ENCODE peak calls at places on chromosomes 2 and 18, in seven cellular contexts. O is upper lobe of right lung; U is lower leg skin; L is caudate nucleus; E is endothelial cell; J is NCI-H1417; V is activated CD4-positive, alpha-beta T cell treated with anti-CD3 and anti-CD28 coated beads for 24 hours. X is an unnamed sample.

GRCh38 chr2:100554788-100555407 is 7.9 kb upstream of the PDCL3 start:
- DNase-seq in O (peak), J (no peak), L (no peak), U (no peak), V (no peak), E (no peak), X (no peak)

GRCh38 chr18:21315741-21316187 is 73.7 kb downstream of the GREB1L start:
- DNase-seq in E (peak), J (no peak), O (no peak), V (no peak), L (no peak), U (no peak), X (no peak)

GRCh38 chr18:38981382-38981781 is 1415.8 kb upstream of the CELF4 start:
- DNase-seq in J (no peak), U (no peak), V (no peak), O (no peak), L (no peak), E (no peak), X (no peak)

GRCh38 chr2:26356771-26357170 is 10.2 kb upstream of the ADGRF3 start:
- DNase-seq in V (no peak), O (no peak), L (no peak), E (no peak), J (no peak), U (no peak), X (no peak)

GRCh38 chr2:98026292-98026691 is 30.5 kb upstream of the TMEM131 start:
- DNase-seq in O (no peak), L (no peak), E (no peak), J (no peak), U (peak), V (no peak), X (no peak)

GRCh38 chr2:98637401-98638144 is 29.2 kb downstream of the UNC50 start:
- DNase-seq in L (no peak), V (no peak), U (no peak), E (no peak), J (no peak), O (no peak), X (no peak)

GRCh38 chr2:79887747-79888374 is 375.0 kb downstream of the CTNNA2 start:
- DNase-seq in U (no peak), J (peak), L (no peak), E (peak), O (no peak), V (no peak), X (peak)

GRCh38 chr2:70830333-70830732 is 5.3 kb downstream of the CD207 start:
- DNase-seq in L (no peak), U (no peak), V (no peak), O (peak), E (no peak), J (no peak), X (no peak)

GRCh38 chr2:153519260-153519875 is 40.8 kb upstream of the RPRM start:
- DNase-seq in U (no peak), O (peak), L (peak), J (peak), V (peak), E (peak), X (peak)

GRCh38 chr2:218716070-218716469 is 5.4 kb downstream of the TTLL4 start:
- DNase-seq in J (no peak), O (no peak), V (no peak), U (no peak), L (no peak), E (no peak), X (no peak)

GRCh38 chr18:34867520-34867919 is 157.4 kb downstream of the DTNA start:
- DNase-seq in O (no peak), E (peak), U (no peak), J (peak), L (no peak), V (no peak), X (no peak)

GRCh38 chr2:226903179-226903578 is 67.3 kb downstream of the RHBDD1 start:
- DNase-seq in O (no peak), J (no peak), V (no peak), E (no peak), L (no peak), U (no peak), X (peak)

GRCh38 chr18:50559750-50560680 is at the start of gene MAPK4:
- DNase-seq in V (no peak), O (peak), L (peak), E (peak), U (no peak), J (peak), X (peak)

GRCh38 chr18:61334951-61335736 is 1.9 kb downstream of the CDH20 start:
- DNase-seq in J (no peak), V (no peak), L (no peak), E (no peak), U (no peak), O (no peak), X (no peak)

GRCh38 chr2:152241956-152242355 is 66.4 kb upstream of the STAM2 start:
- DNase-seq in O (no peak), U (no peak), E (no peak), L (no peak), V (no peak), J (no peak), X (no peak)

GRCh38 chr18:58042826-58043362 is 1.1 kb upstream of the NEDD4L start:
- DNase-seq in U (no peak), O (no peak), J (no peak), V (no peak), L (no peak), E (no peak), X (no peak)

GRCh38 chr2:73290049-73290839 is 3.1 kb downstream of the EGR4 start:
- DNase-seq in U (no peak), L (no peak), E (peak), V (no peak), J (peak), O (no peak), X (peak)

GRCh38 chr18:48050176-48050575 is 119.7 kb upstream of the SMAD2 start:
- DNase-seq in L (no peak), V (no peak), U (no peak), E (no peak), J (no peak), O (peak), X (no peak)